ENCODE peak calls at places on chromosome 13, in six cellular contexts. O is SIG-M5; P is stimulated activated CD4-positive, alpha-beta T cell treated with anti-CD3 and anti-CD28 coated beads, Interleukin-4, amount 100 ng/mL, for 48 hours; B is omental fat pad; X is T-helper 1 cell; R is nucleus accumbens. C is an unnamed sample.

GRCh38 chr13:63381078-63381859 is 1965.6 kb upstream of the PCDH20 start:
- DNase-seq in O (no peak), P (no peak), B (no peak), X (no peak), R (no peak), C (no peak)

GRCh38 chr13:19759669-19760068 is 23.1 kb downstream of the PSPC1 start:
- DNase-seq in O (no peak), P (no peak), B (no peak), X (no peak), R (no peak), C (no peak)

GRCh38 chr13:107069107-107069776 is 501.3 kb upstream of the ARGLU1 start:
- DNase-seq in O (no peak), P (no peak), B (no peak), X (no peak), R (no peak), C (no peak)

GRCh38 chr13:44411841-44412240 is 38.2 kb downstream of the SERP2 start:
- DNase-seq in O (no peak), P (no peak), B (no peak), X (no peak), R (no peak), C (no peak)

GRCh38 chr13:37429976-37430375 is 168.6 kb downstream of the POSTN start:
- DNase-seq in O (no peak), P (no peak), B (no peak), X (no peak), R (no peak), C (no peak)

GRCh38 chr13:51619614-51620013 is 35.4 kb downstream of the WDFY2 start:
- DNase-seq in O (no peak), P (no peak), B (no peak), X (no peak), R (no peak), C (no peak)

GRCh38 chr13:48750588-48751383 is 97.1 kb downstream of the CYSLTR2 start:
- DNase-seq in O (no peak), P (no peak), B (no peak), X (no peak), R (no peak), C (no peak)

GRCh38 chr13:32947886-32948285 is 68.3 kb upstream of the KL start:
- DNase-seq in O (no peak), P (no peak), B (no peak), X (no peak), R (no peak), C (no peak)

GRCh38 chr13:63308585-63308984 is 1892.9 kb upstream of the PCDH20 start:
- DNase-seq in O (no peak), P (no peak), B (no peak), X (no peak), R (no peak), C (no peak)

GRCh38 chr13:106493569-106493968 is 41.9 kb downstream of the EFNB2 start:
- DNase-seq in O (peak; percentile 92), P (no peak), B (no peak), X (no peak), R (no peak), C (no peak)

GRCh38 chr13:114282143-114282685 is 813 bp downstream of the UPF3A start:
- DNase-seq in O (no peak), P (peak; percentile 16), B (no peak), X (peak; percentile 24), R (no peak), C (peak; percentile 55)

GRCh38 chr13:112464720-112465119 is 88.6 kb downstream of the SPACA7 start:
- DNase-seq in O (no peak), P (no peak), B (no peak), X (no peak), R (no peak), C (no peak)

GRCh38 chr13:37587236-37587635 is 11.3 kb downstream of the POSTN start:
- DNase-seq in O (no peak), P (no peak), B (no peak), X (no peak), R (no peak), C (no peak)

GRCh38 chr13:24253520-24254150 is 55.7 kb upstream of the C1QTNF9 start:
- DNase-seq in O (peak; percentile 83), P (no peak), B (no peak), X (peak; percentile 23), R (no peak), C (no peak)

GRCh38 chr13:29994911-29995601 is 144.6 kb upstream of the UBL3 start:
- DNase-seq in O (no peak), P (no peak), B (no peak), X (no peak), R (no peak), C (no peak)

C was measured in activated CD4-positive, CD25-positive, alpha-beta regulatory T cell treated with anti-CD3 and anti-CD28 coated beads, Interleukin-2, amount 50 U/mL, for 72 hours.